ENCODE peak calls at places on chromosomes 16 and 17, in five cellular contexts. G is prostate gland, N is body of pancreas, H is IMR-90, P is fibroblast of mammary gland. F is an unnamed sample.

GRCh38 chr16:88045820-88046303 is 94.6 kb downstream of the BANP start:
- DNase-seq in G (no peak), N (no peak), H (no peak), P (no peak), F (no peak)

GRCh38 chr16:54817432-54817831 is 113.2 kb upstream of the IRX5 start:
- DNase-seq in G (no peak), N (no peak), H (no peak), P (peak), F (peak)

GRCh38 chr17:81252336-81253329 is 13.5 kb downstream of the NDUFAF8 start:
- DNase-seq in G (no peak), N (no peak), H (no peak), P (no peak), F (no peak)

GRCh38 chr17:80599546-80600305 is 55.1 kb downstream of the RPTOR start:
- DNase-seq in G (no peak), N (peak), H (no peak), P (peak), F (peak)

GRCh38 chr17:38420518-38420917 is 7.7 kb upstream of the ARHGAP23 start:
- DNase-seq in G (no peak), N (no peak), H (no peak), P (no peak), F (no peak)

GRCh38 chr17:6843241-6843890 is 11.8 kb upstream of the TEKT1 start:
- DNase-seq in G (no peak), N (no peak), H (peak), P (peak), F (peak)

GRCh38 chr17:71402661-71403141 is 718.1 kb upstream of the SOX9 start:
- DNase-seq in G (no peak), N (no peak), H (no peak), P (peak), F (peak)

GRCh38 chr17:8801135-8801840 is 2.1 kb upstream of the MFSD6L start:
- DNase-seq in G (no peak), N (no peak), H (no peak), P (no peak), F (no peak)

GRCh38 chr16:12628526-12628925 is 175.2 kb downstream of the CPPED1 start:
- DNase-seq in G (no peak), N (no peak), H (no peak), P (no peak), F (no peak)

GRCh38 chr17:36601303-36602029 is at the start of gene MRM1:
- DNase-seq in G (peak), N (peak), H (peak), P (peak), F (peak)

GRCh38 chr16:57949013-57949412 is 21.9 kb downstream of the CNGB1 start:
- DNase-seq in G (no peak), N (no peak), H (no peak), P (no peak), F (no peak)

GRCh38 chr17:8360751-8361150 is 15.8 kb downstream of the KRABD2 start:
- DNase-seq in G (no peak), N (no peak), H (no peak), P (no peak), F (no peak)

GRCh38 chr17:35449371-35449931 is 885 bp upstream of the SLFN13 start:
- DNase-seq in G (no peak), N (peak), H (no peak), P (peak), F (no peak)

GRCh38 chr16:70157105-70157476 is 16.5 kb upstream of the CLEC18C start:
- DNase-seq in G (peak), N (no peak), H (no peak), P (no peak), F (no peak)

GRCh38 chr16:75593825-75594820 is 27.9 kb downstream of the GABARAPL2 start:
- DNase-seq in G (no peak), N (no peak), H (peak), P (peak), F (peak)

GRCh38 chr16:81693467-81694303 is 85.4 kb upstream of the PLCG2 start:
- DNase-seq in G (no peak), N (no peak), H (peak), P (no peak), F (no peak)

GRCh38 chr17:3935140-3935542 is 18.9 kb upstream of the P2RX1 start:
- DNase-seq in G (peak), N (peak), H (peak), P (peak), F (peak)

GRCh38 chr17:20190605-20191004 is 181.4 kb downstream of the SPECC1 start:
- DNase-seq in G (no peak), N (no peak), H (no peak), P (no peak), F (no peak)

GRCh38 chr16:85174871-85175723 is 62.8 kb upstream of the CIBAR2 start:
- DNase-seq in G (no peak), N (no peak), H (peak), P (peak), F (no peak)

GRCh38 chr17:8159032-8159400 is 3.7 kb downstream of the VAMP2 start:
- DNase-seq in G (no peak), N (no peak), H (no peak), P (no peak), F (no peak)

GRCh38 chr16:67804853-67805542 is 1.4 kb downstream of the RANBP10 start:
- DNase-seq in G (no peak), N (no peak), H (peak), P (no peak), F (no peak)

DNA sequence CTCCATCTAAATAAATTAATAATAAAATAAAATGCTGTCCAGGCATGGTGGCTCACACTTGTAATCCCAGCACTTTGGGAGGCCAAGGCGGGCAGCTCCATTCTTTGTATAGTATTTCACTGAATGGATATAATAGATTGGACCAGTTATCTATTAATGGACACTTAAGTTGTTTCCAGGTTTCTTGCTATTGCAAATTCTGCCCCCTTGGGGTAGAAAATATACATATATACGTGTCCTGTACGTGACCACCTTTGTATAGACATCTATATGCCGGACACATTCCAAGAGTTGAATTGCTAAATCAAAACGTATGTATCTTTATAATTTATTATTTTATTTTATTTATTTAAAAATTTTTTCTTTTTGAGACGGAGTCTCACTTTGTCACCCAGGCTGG is 3.9 kb upstream of the EXOC7 start:
- DNase-seq in G (no peak), N (no peak), H (no peak), P (peak), F (peak)
- TF ChIP-seq CTCF in G (no peak), N (no peak), H (no peak), P (peak), F (no peak)

GRCh38 chr17:30821751-30822723 is 2.5 kb downstream of the CRLF3 start:
- DNase-seq in G (no peak), N (no peak), H (no peak), P (no peak), F (no peak)
- TF ChIP-seq CTCF in G (no peak), N (no peak), H (no peak), P (no peak), F (no peak)

GRCh38 chr16:47660540-47660939 is 199.4 kb downstream of the PHKB start:
- DNase-seq in G (no peak), N (no peak), H (no peak), P (no peak), F (no peak)
- TF ChIP-seq CTCF in G (no peak), N (no peak), H (no peak), P (no peak), F (no peak)

GRCh38 chr17:33021731-33022408 is 30.2 kb downstream of the SPACA3 start:
- DNase-seq in G (no peak), N (no peak), H (peak), P (no peak), F (no peak)
- TF ChIP-seq CTCF in G (no peak), N (no peak), H (peak), P (no peak), F (peak)

DNA sequence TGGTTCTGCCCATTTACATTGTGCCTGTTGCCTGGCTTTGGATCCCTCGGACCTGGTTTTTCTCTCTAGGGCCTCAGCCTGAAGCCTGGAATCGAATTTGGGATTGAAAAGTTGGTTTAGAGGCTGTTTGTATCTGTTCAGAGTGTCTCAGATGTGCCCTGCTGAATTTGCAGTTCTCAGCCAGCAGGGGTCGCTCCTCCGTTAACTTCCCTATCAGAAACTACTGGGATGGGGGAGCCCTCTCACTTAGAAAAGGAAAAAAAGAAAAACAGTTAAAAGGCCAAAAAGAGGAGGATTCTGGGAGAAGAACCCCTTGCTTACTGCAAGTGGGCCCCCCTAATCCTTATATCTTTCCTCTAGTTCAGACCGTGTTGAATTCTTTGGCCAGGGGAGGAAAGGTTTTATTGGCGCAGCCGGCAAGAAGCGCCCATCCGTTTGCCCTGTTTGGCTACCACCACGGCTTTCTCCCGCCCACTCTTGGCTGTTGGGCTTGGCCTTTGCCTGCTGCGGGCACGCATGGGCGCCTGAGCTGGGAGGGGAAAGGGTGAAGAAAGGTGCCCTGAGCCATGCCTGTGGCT is 8.7 kb downstream of the FZD2 start:
- DNase-seq in G (no peak), N (no peak), H (no peak), P (no peak), F (no peak)
- TF ChIP-seq CTCF in G (no peak), N (no peak), H (peak), P (peak), F (peak)

DNA sequence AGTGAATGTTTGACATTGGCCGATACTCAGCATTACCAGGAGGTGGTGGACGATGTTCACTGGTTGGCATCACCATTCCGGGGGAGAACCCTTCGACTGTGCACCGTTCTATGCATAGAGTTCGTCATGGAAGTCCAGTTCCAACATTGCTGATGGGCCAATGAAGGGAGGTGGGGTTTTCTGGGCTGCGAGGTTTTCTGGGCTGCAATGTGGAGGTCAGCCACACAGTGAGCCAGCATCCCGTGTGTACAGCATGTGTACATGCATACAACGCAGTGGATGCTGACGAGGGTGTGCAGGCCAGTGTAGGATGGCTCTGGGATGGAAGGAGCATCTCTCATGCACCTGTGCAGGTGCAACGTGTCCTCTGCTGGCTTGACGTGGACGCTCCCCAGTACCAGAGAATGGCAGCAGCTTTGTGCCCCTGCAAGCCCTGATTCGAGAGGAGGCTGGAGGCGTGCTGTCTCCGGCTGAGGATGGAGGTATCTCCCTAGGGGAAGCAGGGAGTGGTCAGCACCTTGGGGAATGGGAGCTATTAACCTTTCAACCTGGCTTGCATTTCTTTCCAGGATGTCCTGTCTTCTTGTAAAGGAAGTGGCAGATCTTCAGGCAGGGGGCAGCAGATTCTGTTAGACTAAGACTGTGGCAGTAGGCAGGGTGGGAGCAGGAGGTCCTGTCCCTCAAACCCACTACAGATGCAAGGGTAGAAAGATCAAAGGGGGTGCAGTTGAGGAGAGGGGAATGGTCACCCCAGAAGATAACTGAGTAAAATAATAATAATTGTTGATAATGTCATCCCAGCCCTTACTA is 98.2 kb downstream of the CYLD start:
- DNase-seq in G (no peak), N (no peak), H (no peak), P (no peak), F (no peak)
- TF ChIP-seq CTCF in G (no peak), N (no peak), H (no peak), P (no peak), F (no peak)

GRCh38 chr16:66525396-66526180 is 24.3 kb downstream of the TK2 start:
- DNase-seq in G (no peak), N (peak), H (no peak), P (no peak), F (no peak)

GRCh38 chr16:66522816-66523590 is 26.9 kb downstream of the TK2 start:
- DNase-seq in G (no peak), N (no peak), H (no peak), P (no peak), F (no peak)

GRCh38 chr16:66521951-66522771 is 27.8 kb downstream of the TK2 start:
- DNase-seq in G (no peak), N (peak), H (peak), P (peak), F (peak)

GRCh38 chr16:66523861-66524354 is 26.0 kb downstream of the TK2 start:
- DNase-seq in G (no peak), N (no peak), H (no peak), P (no peak), F (no peak)

GRCh38 chr16:66524601-66525164 is 25.2 kb downstream of the TK2 start:
- DNase-seq in G (no peak), N (peak), H (no peak), P (no peak), F (no peak)
- TF ChIP-seq CTCF in G (peak), N (no peak), H (no peak), P (no peak), F (no peak)

F was measured in bronchial epithelial cell.